ENCODE peak calls at places on chromosomes 1 and 21, in four cellular contexts. One of them, this sample, is unnamed.

GRCh38 chr1:116910379-116911165 is 856 bp downstream of the PTGFRN start:
- DNase-seq in T-helper 9 cell: peak; percentile 29
- DNase-seq in neural progenitor cell: peak; percentile 48
- DNase-seq in stimulated activated CD4-positive, alpha-beta T cell treated with anti-CD3 and anti-CD28 coated beads, Interleukin-2, amount 100 ng/mL, for 4 hours: peak; percentile 24
- DNase-seq in this sample: no peak

GRCh38 chr21:37700641-37701202 is 215.5 kb downstream of the KCNJ6 start:
- DNase-seq in T-helper 9 cell: no peak
- DNase-seq in neural progenitor cell: peak; percentile 74
- DNase-seq in stimulated activated CD4-positive, alpha-beta T cell treated with anti-CD3 and anti-CD28 coated beads, Interleukin-2, amount 100 ng/mL, for 4 hours: no peak
- DNase-seq in this sample: no peak

GRCh38 chr1:205398586-205398985 is 23.3 kb downstream of the LEMD1 start:
- DNase-seq in T-helper 9 cell: no peak
- DNase-seq in neural progenitor cell: no peak
- DNase-seq in stimulated activated CD4-positive, alpha-beta T cell treated with anti-CD3 and anti-CD28 coated beads, Interleukin-2, amount 100 ng/mL, for 4 hours: no peak
- DNase-seq in this sample: no peak

GRCh38 chr1:30888391-30888790 is 20.2 kb downstream of the SDC3 start:
- DNase-seq in T-helper 9 cell: no peak
- DNase-seq in neural progenitor cell: no peak
- DNase-seq in stimulated activated CD4-positive, alpha-beta T cell treated with anti-CD3 and anti-CD28 coated beads, Interleukin-2, amount 100 ng/mL, for 4 hours: no peak
- DNase-seq in this sample: no peak

GRCh38 chr1:180773210-180773865 is 139.4 kb upstream of the KIAA1614 start:
- DNase-seq in T-helper 9 cell: no peak
- DNase-seq in neural progenitor cell: no peak
- DNase-seq in stimulated activated CD4-positive, alpha-beta T cell treated with anti-CD3 and anti-CD28 coated beads, Interleukin-2, amount 100 ng/mL, for 4 hours: no peak
- DNase-seq in this sample: no peak

GRCh38 chr1:45018599-45019230 is 6.7 kb downstream of the UROD start:
- DNase-seq in T-helper 9 cell: peak; percentile 32
- DNase-seq in neural progenitor cell: peak; percentile 82
- DNase-seq in stimulated activated CD4-positive, alpha-beta T cell treated with anti-CD3 and anti-CD28 coated beads, Interleukin-2, amount 100 ng/mL, for 4 hours: peak; percentile 42
- DNase-seq in this sample: no peak

GRCh38 chr1:208465266-208465665 is 221.1 kb upstream of the PLXNA2 start:
- DNase-seq in T-helper 9 cell: no peak
- DNase-seq in neural progenitor cell: no peak
- DNase-seq in stimulated activated CD4-positive, alpha-beta T cell treated with anti-CD3 and anti-CD28 coated beads, Interleukin-2, amount 100 ng/mL, for 4 hours: no peak
- DNase-seq in this sample: no peak

GRCh38 chr1:2382621-2383361 is 8.6 kb downstream of the MORN1 start:
- DNase-seq in T-helper 9 cell: no peak
- DNase-seq in neural progenitor cell: peak; percentile 71
- DNase-seq in stimulated activated CD4-positive, alpha-beta T cell treated with anti-CD3 and anti-CD28 coated beads, Interleukin-2, amount 100 ng/mL, for 4 hours: no peak
- DNase-seq in this sample: no peak

GRCh38 chr1:156476501-156477298 is 23.9 kb downstream of the MEF2D start:
- DNase-seq in T-helper 9 cell: no peak
- DNase-seq in neural progenitor cell: no peak
- DNase-seq in stimulated activated CD4-positive, alpha-beta T cell treated with anti-CD3 and anti-CD28 coated beads, Interleukin-2, amount 100 ng/mL, for 4 hours: no peak
- DNase-seq in this sample: no peak

This sample was measured in natural killer cell.